ENCODE peak calls at places on chromosomes 5 and 9, in ten cellular contexts. K is thyroid gland, F is lung, V is psoas muscle, O is HFF-Myc, W is OCI-LY7, Q is WTC11, H is endodermal cell, X is fibroblast of pulmonary artery, Z is AG04450. C is an unnamed sample.

GRCh38 chr5:150065346-150065745 is 21.0 kb downstream of the CSF1R start:
- DNase-seq in H (peak), K (no peak), Z (no peak), W (no peak), V (peak), F (no peak), Q (no peak), X (no peak), O (no peak), C (no peak)

GRCh38 chr9:126057461-126057860 is 269.2 kb upstream of the MVB12B start:
- DNase-seq in F (no peak), H (no peak), Z (no peak), Q (no peak), X (no peak), K (no peak), W (no peak), V (no peak), O (no peak), C (no peak)

GRCh38 chr9:129289883-129290282 is 111.8 kb upstream of the IER5L start:
- DNase-seq in F (no peak), Q (no peak), Z (no peak), V (peak), W (no peak), H (peak), K (no peak), O (no peak), X (no peak), C (no peak)

GRCh38 chr5:178356459-178356872 is 123.9 kb upstream of the PHYKPL start:
- DNase-seq in O (no peak), Q (peak), F (no peak), Z (no peak), W (no peak), X (no peak), V (peak), H (peak), K (peak), C (peak)

GRCh38 chr9:94639045-94639995 is at the start of gene FBP1:
- DNase-seq in Z (no peak), O (no peak), F (peak), W (no peak), V (peak), H (peak), X (peak), K (peak), Q (peak), C (peak)

GRCh38 chr9:8769153-8769552 is 969.6 kb upstream of the DMAC1 start:
- DNase-seq in H (no peak), O (no peak), Z (no peak), F (no peak), W (no peak), Q (no peak), K (no peak), V (no peak), X (no peak), C (no peak)

GRCh38 chr9:136693490-136694162 is 6.4 kb upstream of the AGPAT2 start:
- DNase-seq in Z (no peak), H (peak), X (no peak), Q (no peak), W (no peak), K (peak), F (peak), V (no peak), O (no peak), C (peak)

GRCh38 chr5:150573216-150573615 is 65.3 kb downstream of the NDST1 start:
- DNase-seq in F (no peak), V (no peak), Z (no peak), Q (no peak), X (no peak), K (no peak), W (no peak), H (no peak), O (no peak), C (no peak)

GRCh38 chr5:180006116-180006515 is 65.4 kb downstream of the RNF130 start:
- DNase-seq in F (no peak), K (no peak), Z (no peak), W (no peak), V (no peak), H (no peak), O (no peak), Q (no peak), X (no peak), C (no peak)

GRCh38 chr9:28808042-28808441 is 1234.8 kb upstream of the C9orf72 start:
- DNase-seq in V (no peak), K (no peak), W (no peak), Q (no peak), X (peak), O (no peak), F (no peak), H (no peak), Z (no peak), C (no peak)

GRCh38 chr5:85741972-85742371 is 875.8 kb upstream of the COX7C start:
- DNase-seq in H (no peak), W (no peak), Z (no peak), K (no peak), V (no peak), O (no peak), Q (no peak), X (no peak), F (no peak), C (no peak)

GRCh38 chr9:131386258-131386657 is 7.6 kb upstream of the PRRC2B start:
- DNase-seq in Z (no peak), Q (no peak), V (no peak), H (no peak), O (no peak), X (no peak), F (no peak), W (no peak), K (no peak), C (no peak)
- TF ChIP-seq CTCF in Z (no peak), Q (no peak), V (no peak), H (no peak), O (no peak), X (no peak), F (peak), W (peak), K (no peak), C (no peak)

GRCh38 chr5:116023619-116024018 is 8.7 kb upstream of the ARL14EPL start:
- DNase-seq in X (no peak), Z (no peak), O (no peak), V (no peak), Q (no peak), K (no peak), W (no peak), H (no peak), F (no peak), C (no peak)
- TF ChIP-seq CTCF in X (peak), Z (peak), O (no peak), V (no peak), Q (no peak), K (no peak), W (no peak), H (peak), F (no peak), C (no peak)

GRCh38 chr5:127030259-127031146 is at the start of gene MARCHF3:
- DNase-seq in K (peak), W (peak), O (peak), H (peak), Z (peak), F (peak), V (peak), X (peak), Q (peak), C (peak)
- TF ChIP-seq CTCF in K (no peak), W (peak), O (peak), H (peak), Z (peak), F (no peak), V (peak), X (peak), Q (no peak), C (peak)

GRCh38 chr5:90022002-90022710 is 387.4 kb downstream of the CETN3 start:
- DNase-seq in V (no peak), W (no peak), Q (no peak), Z (no peak), H (no peak), O (no peak), F (no peak), X (peak), K (peak), C (peak)

GRCh38 chr5:90022711-90023053 is 386.9 kb downstream of the CETN3 start:
- DNase-seq in H (no peak), O (no peak), Q (no peak), X (peak), F (no peak), Z (no peak), V (no peak), K (no peak), W (no peak), C (no peak)

GRCh38 chr5:90015584-90016018 is 394.0 kb downstream of the CETN3 start:
- DNase-seq in F (no peak), X (peak), O (no peak), W (no peak), Q (no peak), K (no peak), H (peak), Z (no peak), V (no peak), C (no peak)

GRCh38 chr5:90017236-90017635 is 392.3 kb downstream of the CETN3 start:
- DNase-seq in Q (no peak), V (no peak), X (no peak), F (no peak), O (no peak), W (no peak), Z (no peak), H (no peak), K (no peak), C (no peak)

DNA sequence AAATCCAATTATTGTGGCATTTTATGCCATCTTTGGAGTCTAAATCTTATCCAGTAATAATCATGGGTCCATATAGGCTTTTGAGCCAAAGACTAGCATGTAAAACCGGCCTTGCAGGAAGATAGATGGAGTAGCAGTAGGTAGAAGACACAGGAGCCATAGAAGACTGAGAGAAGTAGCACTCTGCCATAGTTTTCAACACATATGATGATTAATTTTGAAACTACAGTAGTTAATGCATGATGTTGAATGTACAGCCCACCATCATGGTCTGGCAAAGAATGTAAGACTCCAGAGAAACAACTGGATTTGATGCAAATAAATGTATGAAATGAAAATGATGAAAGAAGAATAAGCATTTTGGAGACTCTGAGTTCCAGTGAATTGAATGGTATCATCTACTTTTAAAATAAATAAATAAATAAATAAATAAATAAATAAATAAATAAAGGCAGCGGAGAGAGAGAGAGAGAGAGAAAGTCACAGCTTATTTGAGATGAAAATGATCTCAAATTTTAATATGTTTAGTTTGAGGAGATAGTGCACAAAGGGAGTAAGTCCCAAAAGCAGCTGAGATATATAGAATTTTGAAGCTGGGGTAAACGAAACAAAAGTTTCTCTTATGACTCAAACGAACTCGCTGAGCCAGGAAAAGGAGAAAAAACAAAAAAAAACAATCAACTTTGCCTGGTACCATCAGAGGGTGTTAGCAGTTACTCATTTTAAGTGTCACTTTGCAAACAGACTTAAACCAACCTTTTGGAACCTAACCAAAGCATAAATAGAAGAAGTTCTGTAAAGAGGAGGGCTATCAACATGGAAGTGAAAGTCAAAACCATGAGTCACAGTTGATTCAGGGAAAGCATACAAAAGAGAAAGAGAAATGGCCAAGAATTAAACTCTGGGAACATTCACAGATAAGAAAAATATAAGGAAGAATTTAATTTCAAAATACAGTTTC is 388.7 kb downstream of the CETN3 start:
- DNase-seq in V (no peak), W (no peak), H (no peak), Z (peak), O (no peak), Q (no peak), X (peak), K (no peak), F (no peak), C (peak)
- TF ChIP-seq CTCF in V (no peak), W (no peak), H (no peak), Z (no peak), O (no peak), Q (no peak), X (no peak), K (no peak), F (no peak), C (no peak)

DNA sequence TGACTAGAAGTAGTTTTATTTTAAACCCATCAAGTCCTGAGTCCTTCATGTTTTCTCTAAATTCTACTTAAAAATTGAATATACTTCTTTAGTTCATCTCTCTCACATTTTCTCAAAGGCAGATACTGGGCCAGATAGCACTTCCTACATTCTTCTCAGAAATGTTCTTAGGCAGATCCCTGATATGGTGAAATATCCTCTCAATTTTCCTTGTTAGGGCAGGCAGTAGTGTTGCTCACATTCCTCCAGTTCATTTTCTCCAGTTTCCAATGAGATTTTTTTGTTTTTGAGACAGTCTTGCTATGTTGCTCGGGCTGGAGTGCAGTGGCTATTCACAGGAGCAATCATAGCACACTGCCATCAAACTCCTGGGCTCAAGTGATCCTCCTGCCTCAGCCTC is 5.7 kb downstream of the GCNT1 start:
- DNase-seq in V (no peak), H (no peak), K (no peak), Z (no peak), F (no peak), W (no peak), Q (no peak), X (peak), O (no peak), C (no peak)
- TF ChIP-seq CTCF in V (no peak), H (no peak), K (no peak), Z (no peak), F (no peak), W (no peak), Q (no peak), X (no peak), O (no peak), C (no peak)

DNA sequence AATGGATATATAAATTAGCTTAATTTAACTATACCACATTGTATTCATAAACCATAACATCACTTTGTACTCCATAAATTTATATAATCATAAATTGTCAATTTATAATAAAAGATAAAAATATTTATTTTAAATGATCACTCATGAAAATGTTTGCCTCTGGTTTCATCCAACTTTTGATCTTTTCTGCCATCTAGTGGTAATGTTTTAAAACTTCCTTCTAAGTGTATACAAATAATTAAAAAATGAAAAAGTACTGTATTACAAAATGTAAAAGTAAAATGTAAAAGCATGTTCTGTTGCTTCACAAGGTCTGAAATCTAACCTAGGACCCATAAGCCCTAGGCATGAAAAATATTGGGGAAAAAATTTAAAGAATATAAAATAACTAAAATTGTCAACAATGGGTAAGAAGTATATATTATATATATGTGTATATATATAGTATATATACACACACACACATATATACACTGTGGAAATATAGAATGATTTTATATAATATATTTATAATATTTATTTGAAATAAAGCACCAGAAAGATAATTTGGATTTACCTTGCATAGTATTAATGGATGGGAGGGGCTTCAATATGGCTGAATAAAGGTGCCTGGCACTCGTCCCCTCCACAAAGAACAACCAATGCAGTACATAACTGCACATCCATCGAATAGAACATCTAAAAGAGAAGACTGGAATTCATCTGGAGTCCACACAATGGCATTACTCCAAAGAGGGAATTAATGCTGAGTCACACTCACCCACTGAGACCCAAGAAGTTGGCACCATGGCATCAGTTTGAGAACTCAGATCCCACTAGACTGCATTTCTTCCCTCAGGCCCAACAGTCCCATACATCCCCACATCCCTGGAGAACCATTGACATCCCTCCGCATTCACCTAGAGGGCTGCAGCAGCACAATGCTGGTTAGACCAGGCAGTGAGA is 32.5 kb downstream of the ANXA1 start:
- DNase-seq in K (no peak), H (no peak), Q (no peak), X (peak), Z (peak), W (peak), F (no peak), V (no peak), O (no peak), C (no peak)
- TF ChIP-seq CTCF in K (peak), H (peak), Q (peak), X (peak), Z (peak), W (peak), F (peak), V (peak), O (no peak), C (no peak)

DNA sequence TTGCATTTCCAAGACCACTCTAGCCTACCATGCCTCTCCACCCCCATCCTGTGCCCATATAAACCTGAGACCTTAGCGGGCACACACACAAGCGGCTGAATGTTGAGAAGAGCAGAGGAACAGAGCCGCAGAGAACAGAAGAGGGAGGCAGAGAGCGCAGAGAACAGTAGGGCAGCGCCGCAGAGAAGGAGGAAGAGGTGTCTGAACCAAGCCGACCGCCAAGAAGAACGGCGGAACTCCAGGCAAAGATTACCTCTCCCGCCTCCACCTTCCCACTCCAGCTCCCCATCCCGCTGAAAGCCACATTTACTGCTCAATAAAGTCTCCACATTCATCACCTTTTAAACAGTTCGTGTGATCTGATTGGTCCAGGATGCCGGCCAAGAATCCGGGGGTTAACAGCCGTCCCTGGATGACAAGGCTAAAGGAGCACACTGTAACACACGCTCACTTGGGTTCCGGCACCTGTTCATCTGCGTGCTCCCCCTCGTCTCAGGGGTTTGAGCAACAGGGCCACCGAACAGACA is 33.2 kb downstream of the GRIN3A start:
- DNase-seq in Q (peak), K (no peak), H (peak), F (no peak), X (no peak), O (no peak), Z (no peak), V (peak), W (no peak), C (peak)
- TF ChIP-seq CTCF in Q (no peak), K (no peak), H (peak), F (no peak), X (no peak), O (peak), Z (no peak), V (peak), W (no peak), C (no peak)

GRCh38 chr5:66234241-66234640 is 90.1 kb downstream of the SREK1 start:
- DNase-seq in K (no peak), W (no peak), X (no peak), Z (no peak), F (no peak), Q (no peak), V (no peak), H (no peak), O (no peak), C (no peak)

GRCh38 chr5:66242050-66242449 is 98.0 kb downstream of the SREK1 start:
- DNase-seq in H (no peak), K (no peak), O (no peak), V (no peak), W (no peak), F (no peak), Q (no peak), X (peak), Z (no peak), C (no peak)

GRCh38 chr5:66241136-66241825 is 97.2 kb downstream of the SREK1 start:
- DNase-seq in Z (no peak), H (no peak), W (no peak), V (no peak), O (no peak), F (no peak), K (no peak), X (no peak), Q (no peak), C (no peak)

GRCh38 chr5:66238435-66238834 is 94.3 kb downstream of the SREK1 start:
- DNase-seq in X (no peak), Q (no peak), K (no peak), W (no peak), V (no peak), H (no peak), Z (no peak), F (no peak), O (no peak), C (no peak)

GRCh38 chr5:66239034-66239433 is 94.9 kb downstream of the SREK1 start:
- DNase-seq in X (peak), H (no peak), W (no peak), Z (no peak), F (no peak), O (no peak), K (no peak), V (no peak), Q (no peak), C (no peak)
- TF ChIP-seq CTCF in X (peak), H (peak), W (peak), Z (peak), F (no peak), O (no peak), K (no peak), V (no peak), Q (no peak), C (no peak)

GRCh38 chr5:5572010-5572982 is 149.8 kb downstream of the ICE1 start:
- DNase-seq in Z (no peak), W (no peak), V (peak), K (peak), H (no peak), O (no peak), X (no peak), F (no peak), Q (peak), C (no peak)
- TF ChIP-seq CTCF in Z (no peak), W (no peak), V (no peak), K (no peak), H (no peak), O (no peak), X (no peak), F (no peak), Q (no peak), C (no peak)

C was measured in Calu3.